ENCODE peak calls at places on chromosomes 6 and 20, in six cellular contexts. M is uterus, Q is MM.1S, F is pancreas, O is PC-3, X is right lobe of liver. J is an unnamed sample.

GRCh38 chr20:51541189-51542032 is 1.1 kb downstream of the NFATC2 start:
- DNase-seq in F (peak), Q (peak), X (peak), M (peak), O (no peak), J (peak)

GRCh38 chr6:132669690-132670291 is 10.8 kb upstream of the TAAR1 start:
- DNase-seq in Q (peak), F (no peak), O (peak), X (no peak), M (no peak), J (no peak)

GRCh38 chr20:32017711-32018251 is 7.5 kb downstream of the CCM2L start:
- DNase-seq in M (no peak), Q (peak), O (peak), X (peak), F (peak), J (peak)

GRCh38 chr6:87237804-87238203 is 82.4 kb downstream of the ZNF292 start:
- DNase-seq in O (peak), F (no peak), Q (no peak), X (no peak), M (no peak), J (no peak)

GRCh38 chr6:107941199-107941598 is 16.8 kb downstream of the SEC63 start:
- DNase-seq in F (no peak), O (no peak), X (no peak), M (no peak), Q (no peak), J (no peak)

GRCh38 chr6:119350202-119351004 is 842 bp upstream of the MAN1A1 start:
- DNase-seq in O (peak), M (no peak), X (no peak), F (no peak), Q (peak), J (peak)

GRCh38 chr20:24309596-24309995 is 159.8 kb upstream of the SYNDIG1 start:
- DNase-seq in M (no peak), F (no peak), Q (no peak), X (no peak), O (no peak), J (no peak)

GRCh38 chr6:25637946-25638345 is 14.1 kb upstream of the SCGN start:
- DNase-seq in F (no peak), O (peak), M (no peak), X (peak), Q (no peak), J (no peak)

GRCh38 chr6:56756219-56756789 is 113.6 kb upstream of the DST start:
- DNase-seq in O (peak), M (no peak), X (no peak), F (no peak), Q (no peak), J (no peak)

GRCh38 chr20:3766381-3766780 is 1.2 kb downstream of the ADISSP start:
- DNase-seq in Q (no peak), X (no peak), F (no peak), O (no peak), M (no peak), J (no peak)

GRCh38 chr6:144284753-144285547 is at the start of gene UTRN:
- DNase-seq in X (peak), Q (peak), M (peak), O (peak), F (peak), J (peak)
- H3K4me3 ChIP-seq in X (peak), Q (peak), M (peak), O (peak), F (peak), J (peak)

GRCh38 chr6:143187173-143187908 is 126.7 kb downstream of the AIG1 start:
- DNase-seq in O (peak), F (no peak), X (no peak), Q (no peak), M (no peak), J (no peak)
- H3K4me3 ChIP-seq in O (no peak), F (no peak), X (no peak), Q (no peak), M (no peak), J (no peak)

GRCh38 chr20:60095456-60095855 is 137.2 kb downstream of the CDH26 start:
- DNase-seq in F (no peak), M (no peak), O (no peak), X (no peak), Q (no peak), J (no peak)
- H3K4me3 ChIP-seq in F (no peak), M (no peak), O (no peak), X (no peak), Q (no peak), J (no peak)

GRCh38 chr20:41087777-41088176 is 49.6 kb upstream of the PLCG1 start:
- DNase-seq in X (no peak), Q (no peak), F (no peak), O (no peak), M (no peak), J (no peak)

GRCh38 chr20:41089555-41089954 is 47.8 kb upstream of the PLCG1 start:
- DNase-seq in Q (no peak), O (peak), X (no peak), M (no peak), F (no peak), J (no peak)

GRCh38 chr20:41085606-41086005 is 51.7 kb upstream of the PLCG1 start:
- DNase-seq in O (no peak), F (no peak), Q (no peak), M (no peak), X (no peak), J (no peak)

GRCh38 chr20:41087325-41087685 is 50.0 kb upstream of the PLCG1 start:
- DNase-seq in O (peak), F (no peak), M (no peak), X (no peak), Q (no peak), J (no peak)

DNA sequence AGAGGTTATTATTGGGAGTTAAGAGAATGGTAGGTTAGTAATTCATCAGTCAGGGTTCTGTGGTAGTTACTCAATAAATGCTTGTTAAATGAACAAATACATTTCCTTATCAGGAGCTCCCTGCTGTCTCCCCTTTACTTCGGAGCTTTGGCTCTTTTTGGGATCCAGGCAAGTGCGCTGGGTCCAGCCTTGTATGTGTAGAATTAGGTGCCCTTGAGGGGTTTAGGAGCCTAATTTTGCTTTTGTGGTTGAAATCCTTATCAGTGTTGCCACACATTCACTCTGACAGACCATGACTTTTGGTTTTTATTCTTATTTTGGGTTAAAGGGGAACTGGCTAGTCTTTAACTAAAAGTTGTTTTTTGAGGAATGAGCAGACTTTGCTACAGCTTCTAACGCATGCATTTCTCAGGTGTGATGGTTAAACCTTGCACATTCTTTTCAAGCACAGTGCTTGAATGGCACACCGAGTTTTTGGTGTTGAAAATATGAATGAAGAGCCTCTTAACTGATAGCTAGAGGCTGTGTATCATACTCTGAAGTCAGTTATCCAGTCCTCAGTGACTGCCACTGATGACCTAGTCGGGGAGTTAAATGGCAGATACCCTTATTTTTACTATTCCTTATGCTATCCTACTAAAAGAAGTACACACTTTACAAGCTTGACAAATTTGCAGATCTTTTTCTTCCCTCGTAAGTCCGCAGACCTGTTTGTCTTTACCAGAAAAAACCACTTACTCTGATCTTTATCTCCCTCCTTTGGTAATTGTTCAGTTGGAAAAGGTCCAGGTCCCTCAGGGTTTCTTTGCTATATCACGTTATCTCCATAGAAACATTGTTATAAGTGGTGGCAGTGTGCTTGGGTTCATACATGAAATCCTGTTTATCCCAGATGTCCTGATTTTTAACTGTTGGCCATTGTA is 50.7 kb upstream of the PLCG1 start:
- DNase-seq in M (no peak), X (no peak), O (peak), Q (no peak), F (no peak), J (no peak)
- H3K4me3 ChIP-seq in M (no peak), X (no peak), O (no peak), Q (no peak), F (no peak), J (no peak)